ENCODE peak calls at places on chromosomes 2 and 18, in nine cellular contexts. A is adrenal gland, T is tibial nerve, C is transverse colon, R is upper lobe of left lung, K is heart left ventricle, X is HepG2, M is NB4, Q is esophagus muscularis mucosa. Y is an unnamed sample.

GRCh38 chr2:109721626-109722025 is 72.5 kb upstream of the RGPD5 start:
- DNase-seq in R (peak; percentile 24), K (no peak), M (no peak), A (no peak), C (no peak), X (no peak), T (no peak), Q (peak; percentile 86), Y (peak; percentile 76)

GRCh38 chr2:11541693-11542274 is 7.9 kb downstream of the GREB1 start:
- DNase-seq in Q (no peak), K (no peak), T (no peak), C (no peak), X (no peak), M (peak; percentile 58), A (no peak), R (no peak), Y (no peak)

GRCh38 chr18:3345885-3346284 is 84.0 kb downstream of the MYL12B start:
- DNase-seq in M (no peak), Q (no peak), A (no peak), X (no peak), R (no peak), T (peak; percentile 10), K (no peak), C (no peak), Y (no peak)

GRCh38 chr18:61127714-61128485 is 205.3 kb upstream of the CDH20 start:
- DNase-seq in M (no peak), Q (no peak), R (no peak), T (no peak), A (no peak), C (no peak), X (no peak), K (no peak), Y (no peak)

GRCh38 chr2:9975805-9976447 is 24.4 kb downstream of the GRHL1 start:
- DNase-seq in X (no peak), M (peak; percentile 57), T (peak; percentile 57), Q (no peak), A (peak; percentile 57), K (no peak), C (no peak), R (no peak), Y (no peak)

GRCh38 chr2:178298785-178299212 is 104.5 kb downstream of the OSBPL6 start:
- DNase-seq in R (no peak), Q (no peak), T (no peak), A (no peak), K (no peak), X (no peak), M (peak; percentile 13), C (no peak), Y (no peak)

GRCh38 chr2:109318949-109319342 is 189.9 kb downstream of the SH3RF3 start:
- DNase-seq in M (no peak), R (no peak), T (no peak), C (no peak), K (no peak), A (no peak), Q (no peak), X (no peak), Y (no peak)

GRCh38 chr2:86241611-86242010 is 42.4 kb downstream of the MRPL35 start:
- DNase-seq in M (peak; percentile 45), R (no peak), C (no peak), K (no peak), T (no peak), X (no peak), A (no peak), Q (no peak), Y (no peak)

GRCh38 chr2:142642654-142643053 is 234.8 kb upstream of the KYNU start:
- DNase-seq in M (no peak), K (no peak), C (no peak), X (no peak), T (no peak), Q (no peak), R (no peak), A (no peak), Y (no peak)

GRCh38 chr2:201208563-201209252 is 25.8 kb downstream of the CASP10 start:
- DNase-seq in R (no peak), X (no peak), K (no peak), A (peak; percentile 23), C (peak; percentile 52), Q (no peak), M (peak; percentile 71), T (peak; percentile 35), Y (no peak)
- H3K4me3 ChIP-seq in R (no peak overlapping the region), X (no peak overlapping the region), K (no peak overlapping the region), A (no peak overlapping the region), C (no peak overlapping the region), Q (no peak overlapping the region), M (no peak overlapping the region), T (no peak overlapping the region), Y (no peak overlapping the region)

DNA sequence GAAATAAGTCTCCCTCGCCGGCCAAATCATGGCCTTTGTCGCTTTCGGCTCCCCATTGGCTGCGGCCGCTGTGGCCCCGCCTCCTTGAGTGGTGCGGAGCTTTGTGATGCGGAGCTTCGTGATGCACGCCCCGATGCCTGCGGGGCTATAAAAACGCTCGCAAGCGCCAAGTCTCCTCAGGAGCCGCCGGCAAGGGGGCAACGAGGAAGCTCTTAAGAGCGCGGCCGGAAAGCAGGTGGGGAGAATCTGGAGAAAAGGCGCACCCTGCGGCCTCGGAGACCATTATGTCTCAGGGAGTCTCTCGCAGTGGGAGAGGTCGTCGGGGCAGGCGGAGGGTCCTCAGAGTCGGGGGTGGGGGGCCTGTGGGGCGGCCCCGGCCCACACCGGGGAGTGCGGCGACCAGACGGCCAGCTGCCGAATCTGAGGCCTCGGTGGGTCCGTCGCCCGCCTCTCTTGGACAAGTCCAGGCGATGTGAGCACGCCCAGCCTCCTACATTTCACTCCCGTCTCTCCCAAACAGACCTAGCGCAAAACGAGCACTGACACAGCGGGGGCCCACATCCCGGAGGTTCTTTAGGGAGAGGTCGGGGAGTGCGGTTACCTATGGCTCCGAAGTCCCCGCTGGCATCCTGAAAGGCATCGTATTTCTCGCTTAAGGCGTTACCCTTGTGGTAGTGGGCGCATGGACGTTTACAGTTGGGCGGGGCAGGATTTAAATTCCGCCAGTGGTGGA is at the start of gene CABYR:
- DNase-seq in R (peak; percentile 95), A (peak; percentile 81), X (peak; percentile 9), C (peak; percentile 72), K (peak; percentile 81), M (peak; percentile 53), T (peak; percentile 41), Q (peak; percentile 93), Y (peak; percentile 94)
- TF ChIP-seq POLR2A in R (peak; percentile 40), A (peak; percentile 87), X (no peak), C (peak; percentile 42), K (no peak), M (no peak), T (no peak), Q (peak; percentile 20), Y (no peak)

GRCh38 chr2:162579169-162579568 is 235.2 kb downstream of the GCA start:
- DNase-seq in C (no peak), T (no peak), K (no peak), M (no peak), X (no peak), A (no peak), Q (no peak), R (no peak), Y (no peak)
- TF ChIP-seq CTCF in C (no peak), T (no peak), K (no peak), M (no peak), X (no peak), A (no peak), Q (no peak), R (no peak), Y (no peak)

GRCh38 chr2:189657867-189658266 is 3.4 kb upstream of the ASNSD1 start:
- DNase-seq in T (no peak), A (peak; percentile 28), M (peak; percentile 68), R (no peak), Q (no peak), C (peak; percentile 33), X (no peak), K (no peak), Y (no peak)

GRCh38 chr2:189659734-189660133 is 1.5 kb upstream of the ASNSD1 start:
- DNase-seq in Q (no peak), X (no peak), K (no peak), A (no peak), T (no peak), M (no peak), C (no peak), R (no peak), Y (no peak)

GRCh38 chr2:189658281-189658680 is 3.0 kb upstream of the ASNSD1 start:
- DNase-seq in K (no peak), R (no peak), M (no peak), X (no peak), Q (no peak), A (no peak), C (no peak), T (no peak), Y (no peak)

GRCh38 chr2:189660803-189661147 is 484 bp upstream of the ASNSD1 start:
- DNase-seq in M (no peak), T (no peak), X (no peak), C (no peak), R (no peak), K (no peak), A (no peak), Q (no peak), Y (no peak)

DNA sequence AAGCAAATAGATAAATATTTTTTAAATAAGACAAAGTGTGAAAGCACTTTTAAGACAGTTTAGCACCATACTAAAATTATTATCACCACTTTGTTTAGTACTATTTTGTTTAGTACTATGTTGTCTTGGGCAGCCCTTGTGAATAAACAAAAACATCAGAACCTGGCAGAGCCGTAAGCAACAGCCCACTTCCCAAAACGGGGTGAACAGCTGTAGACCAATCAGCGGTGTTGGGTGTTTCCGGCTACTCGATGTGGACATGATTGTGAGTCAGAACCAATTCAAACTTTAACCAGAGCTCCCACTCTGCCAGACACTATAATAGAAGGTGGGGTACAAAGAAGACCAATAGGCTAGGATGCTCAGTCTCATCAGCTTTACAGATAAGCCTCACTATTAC is 2.5 kb upstream of the ASNSD1 start:
- DNase-seq in Q (no peak), X (no peak), K (no peak), T (no peak), A (no peak), M (peak; percentile 57), C (no peak), R (no peak), Y (peak; percentile 79)
- H3K4me3 ChIP-seq in Q (no peak overlapping the region), X (no peak overlapping the region), K (no peak overlapping the region), T (no peak overlapping the region), A (no peak overlapping the region), M (no peak overlapping the region), C (no peak overlapping the region), R (no peak overlapping the region), Y (no peak overlapping the region)

DNA sequence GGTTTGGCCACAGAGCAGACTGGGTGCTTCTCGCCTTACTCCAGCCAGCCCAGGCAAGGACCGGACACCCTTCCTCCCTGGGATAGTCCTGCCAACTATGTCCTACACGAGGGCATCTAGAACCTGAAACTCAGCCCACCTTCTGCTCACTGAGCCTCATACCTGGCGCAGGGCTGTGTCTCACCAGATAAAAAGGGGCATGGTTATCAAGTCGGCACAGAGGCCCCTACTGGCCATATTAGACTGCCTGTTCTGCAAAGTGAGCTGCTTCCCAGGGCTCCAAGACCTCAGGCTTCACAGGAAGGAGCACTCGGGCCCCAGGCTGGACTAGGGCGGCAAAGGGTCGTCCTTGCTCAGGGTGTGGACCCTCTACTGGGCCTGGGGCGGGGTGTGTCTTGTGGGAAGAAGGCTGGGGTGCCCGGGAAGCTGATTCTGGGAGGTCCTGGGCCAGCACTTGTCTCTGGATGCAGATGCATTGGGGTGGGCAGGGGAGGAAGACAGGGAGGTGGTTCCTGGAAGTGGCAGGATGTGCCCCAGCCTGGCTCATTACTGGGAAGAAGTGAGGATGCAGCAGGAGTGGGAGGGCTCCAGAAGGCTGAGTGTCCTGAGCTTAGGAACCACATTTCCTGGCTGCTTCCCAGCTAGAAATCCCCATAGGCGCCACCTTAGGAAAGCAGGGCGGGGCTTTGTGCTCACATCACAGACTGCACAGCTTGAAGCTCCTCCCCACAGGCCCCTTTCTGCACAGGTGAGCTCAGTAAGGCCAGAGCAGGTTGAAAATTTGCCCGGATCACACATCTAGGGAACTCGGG is 19.6 kb downstream of the EHD3 start:
- DNase-seq in Q (no peak), R (no peak), T (no peak), M (no peak), A (no peak), C (no peak), K (no peak), X (no peak), Y (no peak)
- TF ChIP-seq POLR2A in Q (no peak), R (no peak), T (no peak), M (no peak), A (no peak), C (no peak), K (no peak), X (no peak), Y (no peak)

Y was measured in lower leg skin.